ENCODE peak calls at places on chromosomes 4 and X, in ten cellular contexts. X is stomach, A is fibroblast of pulmonary artery, Y is lower leg skin, U is PC-9, L is OCI-LY7, O is RWPE1, D is transverse colon, K is cardiac fibroblast, Q is foreskin fibroblast. I is an unnamed sample.

GRCh38 chr4:38122060-38122459 is 161.9 kb downstream of the PTTG2 start:
- DNase-seq in X (no peak), K (no peak), Y (no peak), Q (no peak), O (no peak), U (no peak), D (no peak), A (no peak), L (no peak), I (no peak)

GRCh38 chrX:9204560-9204959 is 170.6 kb upstream of the FAM9B start:
- DNase-seq in L (no peak), O (no peak), X (no peak), D (no peak), U (no peak), K (no peak), Y (no peak), Q (peak), A (no peak), I (no peak)

GRCh38 chrX:2894885-2895292 is 34.2 kb downstream of the ARSD start:
- DNase-seq in X (peak), K (peak), L (no peak), Y (peak), U (peak), Q (peak), A (peak), D (peak), O (peak), I (peak)

GRCh38 chr4:145083891-145084640 is 13.9 kb downstream of the ANAPC10 start:
- DNase-seq in D (no peak), O (no peak), X (no peak), K (no peak), Q (no peak), L (no peak), A (no peak), U (no peak), Y (no peak), I (no peak)

GRCh38 chr4:73816814-73817213 is 19.7 kb upstream of the CXCL6 start:
- DNase-seq in Q (peak), X (no peak), A (peak), O (peak), K (peak), D (no peak), L (no peak), U (peak), Y (no peak), I (peak)

GRCh38 chrX:46737462-46737861 is 21.5 kb downstream of the SLC9A7 start:
- DNase-seq in K (peak), L (no peak), U (no peak), X (no peak), D (no peak), O (no peak), Q (peak), A (peak), Y (no peak), I (no peak)

GRCh38 chr4:16092682-16093319 is 9.0 kb upstream of the PROM1 start:
- DNase-seq in O (no peak), L (no peak), A (no peak), D (no peak), Y (no peak), X (no peak), Q (no peak), U (no peak), K (no peak), I (no peak)

GRCh38 chr4:151801547-151802516 is 41.0 kb upstream of the GATB start:
- DNase-seq in L (peak), A (peak), Y (no peak), X (peak), U (peak), Q (peak), K (peak), O (peak), D (peak), I (no peak)

GRCh38 chr4:42655921-42656735 is 777 bp downstream of the ATP8A1 start:
- DNase-seq in O (no peak), K (no peak), L (peak), U (peak), A (no peak), D (peak), Q (peak), X (peak), Y (peak), I (no peak)

GRCh38 chrX:18377802-18378201 is 23.3 kb upstream of the SCML2 start:
- DNase-seq in K (peak), Y (no peak), U (peak), A (peak), D (peak), O (no peak), X (peak), L (peak), Q (peak), I (no peak)

GRCh38 chrX:42725196-42725595 is 52.8 kb downstream of the PPP1R2C start:
- DNase-seq in D (no peak), Q (no peak), K (no peak), L (no peak), A (no peak), U (no peak), X (no peak), Y (no peak), O (no peak), I (no peak)

GRCh38 chr4:109998867-109999303 is 86.2 kb downstream of the EGF start:
- DNase-seq in Q (peak), K (peak), D (no peak), O (peak), U (no peak), L (peak), X (no peak), A (peak), Y (no peak), I (no peak)

GRCh38 chr4:87370071-87370470 is 20.9 kb downstream of the HSD17B11 start:
- DNase-seq in O (no peak), D (no peak), K (no peak), U (no peak), L (no peak), X (no peak), Q (no peak), Y (no peak), A (no peak), I (no peak)

GRCh38 chr4:151852202-151852601 is 91.4 kb upstream of the GATB start:
- DNase-seq in U (no peak), O (no peak), A (no peak), Y (no peak), X (no peak), D (no peak), L (no peak), Q (no peak), K (no peak), I (no peak)

GRCh38 chrX:68808686-68809357 is 20.0 kb upstream of the EFNB1 start:
- DNase-seq in Y (no peak), Q (peak), U (no peak), X (no peak), O (no peak), K (peak), D (no peak), A (peak), L (no peak), I (no peak)

GRCh38 chrX:107747596-107748161 is 27.9 kb downstream of the TSC22D3 start:
- DNase-seq in O (peak), X (no peak), Y (peak), A (peak), Q (peak), D (peak), U (peak), L (no peak), K (peak), I (no peak)

GRCh38 chr4:186651624-186652023 is 72.0 kb downstream of the FAT1 start:
- DNase-seq in U (no peak), K (peak), Y (no peak), Q (peak), O (no peak), X (peak), D (peak), L (no peak), A (peak), I (no peak)

GRCh38 chrX:54495814-54496516 is at the start of gene FGD1:
- DNase-seq in U (peak), A (peak), D (peak), K (peak), O (peak), L (peak), X (peak), Q (peak), Y (peak), I (no peak)

GRCh38 chr4:175511861-175512260 is 300.2 kb downstream of the GPM6A start:
- DNase-seq in Y (no peak), Q (no peak), D (no peak), L (no peak), K (no peak), A (peak), U (no peak), X (no peak), O (no peak), I (no peak)

GRCh38 chr4:53555111-53555510 is 36.2 kb downstream of the LNX1 start:
- DNase-seq in U (no peak), D (no peak), Q (no peak), X (no peak), Y (no peak), L (no peak), A (no peak), O (no peak), K (no peak), I (no peak)

GRCh38 chr4:2303686-2304320 is 41.9 kb upstream of the MXD4 start:
- DNase-seq in D (peak), A (no peak), O (no peak), X (peak), U (no peak), L (no peak), Y (no peak), K (no peak), Q (no peak), I (no peak)

GRCh38 chr4:144343143-144343755 is 202.7 kb upstream of the GYPA start:
- DNase-seq in A (no peak), L (no peak), O (no peak), U (no peak), Q (peak), Y (no peak), X (no peak), K (no peak), D (no peak), I (no peak)

GRCh38 chr4:8019396-8020365 is 80.0 kb upstream of the AFAP1 start:
- DNase-seq in X (peak), K (no peak), Y (no peak), L (no peak), O (peak), D (peak), A (no peak), U (peak), Q (no peak), I (no peak)

GRCh38 chr4:77418333-77418732 is 187.3 kb upstream of the CXCL13 start:
- DNase-seq in K (peak), D (peak), A (peak), L (peak), X (no peak), U (no peak), O (peak), Q (peak), Y (no peak), I (peak)

GRCh38 chr4:121696641-121697461 is at the start of gene ANXA5:
- DNase-seq in Q (peak), A (peak), U (peak), L (peak), K (peak), D (peak), Y (peak), O (peak), X (peak), I (no peak)

GRCh38 chrX:30513284-30513683 is 64.3 kb downstream of the TASL start:
- DNase-seq in Y (no peak), Q (peak), O (no peak), X (no peak), D (no peak), K (peak), U (no peak), A (peak), L (peak), I (no peak)

GRCh38 chr4:84235131-84235530 is 264.0 kb downstream of the NKX6-1 start:
- DNase-seq in D (no peak), Y (no peak), A (no peak), O (no peak), X (no peak), Q (no peak), K (no peak), U (no peak), L (no peak), I (no peak)

GRCh38 chrX:119398974-119399771 is at the start of gene SLC25A43:
- DNase-seq in Y (peak), D (peak), A (peak), Q (peak), U (peak), X (peak), L (peak), K (peak), O (peak), I (no peak)

GRCh38 chr4:80201326-80202151 is 4.2 kb downstream of the PRDM8 start:
- DNase-seq in A (peak), U (no peak), O (no peak), X (no peak), D (peak), L (peak), K (peak), Q (peak), Y (no peak), I (no peak)

GRCh38 chrX:41661366-41662095 is 27.2 kb upstream of the GPR34 start:
- DNase-seq in U (no peak), X (no peak), A (peak), O (no peak), Y (no peak), L (no peak), D (no peak), K (peak), Q (peak), I (no peak)

GRCh38 chr4:68310651-68311247 is 39.1 kb downstream of the YTHDC1 start:
- DNase-seq in A (no peak), K (no peak), X (no peak), Q (peak), U (no peak), D (no peak), O (no peak), Y (no peak), L (no peak), I (no peak)

GRCh38 chrX:267771-268261 is 13.4 kb upstream of the PLCXD1 start:
- DNase-seq in Q (no peak), A (no peak), K (no peak), O (no peak), L (no peak), X (peak), Y (peak), D (peak), U (no peak), I (no peak)

GRCh38 chr4:154088741-154089140 is 299.9 kb upstream of the SFRP2 start:
- DNase-seq in D (no peak), Y (no peak), L (no peak), O (no peak), K (peak), Q (no peak), X (no peak), U (no peak), A (no peak), I (no peak)

GRCh38 chr4:152471251-152471792 is 64.6 kb downstream of the FBXW7 start:
- DNase-seq in Q (no peak), A (no peak), D (no peak), K (no peak), O (no peak), X (no peak), U (no peak), L (no peak), Y (no peak), I (no peak)

GRCh38 chr4:12414181-12414812 is 985.6 kb upstream of the HS3ST1 start:
- DNase-seq in Q (no peak), O (no peak), L (no peak), U (no peak), K (no peak), A (no peak), D (no peak), X (no peak), Y (no peak), I (no peak)

GRCh38 chr4:12411072-12411471 is 982.4 kb upstream of the HS3ST1 start:
- DNase-seq in X (no peak), U (no peak), O (no peak), D (no peak), L (no peak), Q (no peak), Y (no peak), K (peak), A (peak), I (peak)

DNA sequence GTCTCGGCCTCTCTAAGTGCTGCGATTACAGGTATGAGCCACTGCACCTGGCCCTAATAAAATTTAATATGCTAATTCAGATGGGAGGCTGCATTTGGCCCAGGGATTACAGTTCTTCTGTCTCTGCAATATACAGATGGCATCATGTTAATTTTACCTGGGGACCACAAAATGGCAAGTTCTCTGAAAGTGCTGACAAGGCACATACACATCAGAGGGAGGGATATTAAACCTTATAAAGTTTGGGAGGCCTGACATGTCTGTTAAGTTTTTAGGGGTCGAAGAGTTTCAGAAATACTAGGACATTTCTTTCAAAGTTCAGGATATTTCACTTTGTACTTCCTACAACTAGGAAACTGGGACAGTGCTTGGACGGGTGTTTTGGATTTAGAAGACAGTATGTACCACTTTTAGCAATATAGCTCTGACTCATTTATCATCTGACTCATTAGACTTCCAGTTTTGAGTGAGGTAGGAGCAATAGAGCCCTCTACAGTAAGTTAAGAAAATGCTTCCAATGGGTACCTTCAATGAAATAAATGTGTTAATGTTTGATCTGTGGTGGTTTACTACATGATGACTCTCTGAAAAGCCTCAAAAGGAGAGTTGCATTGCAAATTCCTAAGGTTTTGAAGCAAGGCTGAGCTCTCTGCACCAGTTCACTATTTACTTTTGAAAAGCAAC is 981.0 kb upstream of the HS3ST1 start:
- DNase-seq in D (no peak), A (peak), U (no peak), L (no peak), O (peak), X (no peak), Q (no peak), K (peak), Y (no peak), I (peak)
- TF ChIP-seq CTCF in D (no peak), A (peak), U (no peak), L (no peak), O (peak), X (no peak), Q (no peak), K (peak), Y (no peak), I (peak)

GRCh38 chrX:15737957-15738685 is at the start of gene CA5B:
- DNase-seq in Y (peak), L (peak), D (peak), O (peak), K (peak), A (peak), U (peak), Q (peak), X (peak), I (peak)
- TF ChIP-seq CTCF in Y (no peak), L (no peak), D (no peak), O (no peak), K (no peak), A (no peak), U (no peak), Q (no peak), X (no peak), I (no peak)

DNA sequence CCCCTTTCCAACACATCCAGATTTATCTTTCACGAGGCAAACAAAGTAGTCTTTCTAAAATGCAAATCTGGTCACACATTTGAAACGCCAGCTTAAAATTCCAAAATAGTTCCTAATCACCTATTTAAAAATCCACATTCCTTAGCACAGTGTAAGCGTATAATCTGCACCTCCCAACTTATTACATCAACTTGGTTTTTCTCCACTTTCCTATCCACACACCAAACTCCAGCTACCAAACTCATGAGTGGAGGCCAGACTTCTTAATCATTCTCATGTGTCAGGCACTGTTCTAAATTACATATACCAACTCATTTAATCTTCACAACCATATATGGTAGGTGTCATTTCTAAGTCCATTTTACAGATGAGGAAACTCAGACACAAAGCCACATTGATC is 33.8 kb downstream of the ENOX2 start:
- DNase-seq in Y (no peak), A (no peak), O (no peak), Q (no peak), L (no peak), D (no peak), K (no peak), X (no peak), U (no peak), I (no peak)
- TF ChIP-seq CTCF in Y (no peak), A (no peak), O (no peak), Q (no peak), L (no peak), D (no peak), K (no peak), X (no peak), U (no peak), I (no peak)

GRCh38 chrX:24241822-24242648 is 71.8 kb downstream of the SUPT20HL2 start:
- DNase-seq in Y (peak), D (no peak), Q (peak), U (no peak), K (peak), X (no peak), A (peak), O (peak), L (peak), I (no peak)
- TF ChIP-seq CTCF in Y (no peak), D (peak), Q (no peak), U (peak), K (peak), X (no peak), A (peak), O (peak), L (peak), I (peak)

GRCh38 chrX:55522577-55523254 is 33.1 kb upstream of the USP51 start:
- DNase-seq in Q (no peak), O (no peak), A (no peak), Y (peak), D (no peak), X (no peak), L (no peak), U (no peak), K (no peak), I (no peak)
- TF ChIP-seq CTCF in Q (no peak), O (no peak), A (no peak), Y (no peak), D (no peak), X (no peak), L (no peak), U (no peak), K (no peak), I (no peak)

DNA sequence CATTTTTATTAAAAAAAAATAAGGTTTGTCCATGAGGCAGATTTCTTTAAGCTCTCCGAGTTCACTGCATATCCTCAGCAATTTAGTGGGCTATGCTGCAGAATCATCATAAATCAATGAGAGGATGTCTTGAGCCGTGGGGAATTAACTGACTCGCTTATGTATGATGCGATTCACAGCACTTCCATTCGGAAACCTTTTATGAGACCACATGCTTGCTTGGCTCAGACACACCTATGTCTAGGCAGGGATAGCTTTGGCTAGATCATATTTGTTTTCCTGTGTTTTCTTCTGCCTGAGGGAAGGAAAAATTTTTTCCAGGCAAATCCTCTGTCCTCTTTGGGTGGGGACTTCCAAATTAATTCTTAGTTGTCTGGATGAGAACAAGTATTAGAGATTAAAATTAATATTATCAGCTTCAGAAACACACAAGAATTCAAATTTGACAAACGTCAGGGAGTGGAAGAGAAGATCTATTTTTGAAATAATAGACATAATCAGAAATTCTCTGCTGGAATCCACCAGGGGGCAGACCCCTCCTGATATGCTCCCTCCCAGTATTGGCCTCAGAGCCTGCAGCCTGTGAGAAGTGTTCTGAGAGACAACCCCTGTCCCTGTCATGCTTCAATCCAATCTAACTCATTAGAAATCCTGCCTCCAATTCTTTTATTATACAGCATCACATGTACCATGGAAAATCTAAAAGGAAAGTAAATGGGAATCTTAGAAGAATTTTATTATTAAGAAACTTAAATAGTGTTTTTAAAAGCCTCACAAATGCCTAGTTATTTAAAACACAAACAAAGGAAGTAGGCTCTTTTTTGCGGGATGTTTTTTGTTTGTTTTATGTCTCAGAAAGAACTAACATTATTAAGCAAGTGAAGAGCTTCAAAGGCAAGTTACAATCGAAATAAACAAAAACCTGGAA is 345.1 kb upstream of the TACR3 start:
- DNase-seq in Q (no peak), X (peak), L (peak), U (peak), O (peak), Y (no peak), K (peak), A (peak), D (peak), I (peak)
- TF ChIP-seq CTCF in Q (no peak), X (no peak), L (peak), U (peak), O (peak), Y (no peak), K (peak), A (peak), D (peak), I (peak)